ENCODE peak calls at places on chromosome 11, in five cellular contexts. U, R, E, Q and Z are unnamed samples.

GRCh38 chr11:28524098-28524497 is 415.9 kb downstream of the METTL15 start:
- DNase-seq in E (no peak), Q (no peak), R (no peak), U (no peak), Z (no peak)

GRCh38 chr11:48167380-48167779 is 49.2 kb upstream of the OR4B1 start:
- DNase-seq in R (no peak), Q (no peak), E (no peak), U (no peak), Z (no peak)

GRCh38 chr11:111183706-111184105 is 61.8 kb upstream of the POU2AF2 start:
- DNase-seq in R (no peak), U (no peak), E (no peak), Q (no peak), Z (no peak)

GRCh38 chr11:116530705-116531104 is 242.1 kb downstream of the BUD13 start:
- DNase-seq in E (no peak), R (no peak), Q (no peak), U (no peak), Z (no peak)

GRCh38 chr11:62501432-62501891 is 45.1 kb downstream of the AHNAK start:
- DNase-seq in E (no peak), R (no peak), U (no peak), Q (no peak), Z (no peak)

GRCh38 chr11:11993814-11994213 is 14.6 kb downstream of the DKK3 start:
- DNase-seq in E (no peak), U (no peak), R (no peak), Q (no peak), Z (no peak)

GRCh38 chr11:134644489-134645456 is 232.7 kb upstream of the B3GAT1 start:
- DNase-seq in E (no peak), U (no peak), R (no peak), Q (no peak), Z (no peak)

GRCh38 chr11:36564376-36565032 is 3.3 kb upstream of the RAG1 start:
- DNase-seq in E (peak), U (peak), R (peak), Q (peak), Z (no peak)

GRCh38 chr11:134609361-134610115 is 197.5 kb upstream of the B3GAT1 start:
- DNase-seq in R (no peak), Q (no peak), U (peak), E (no peak), Z (no peak)

GRCh38 chr11:1260023-1260501 is 37.2 kb downstream of the MUC5B start:
- DNase-seq in E (no peak), Q (no peak), U (peak), R (peak), Z (no peak)

GRCh38 chr11:119481667-119482400 is 58.9 kb upstream of the THY1 start:
- DNase-seq in Q (no peak), U (no peak), E (no peak), R (no peak), Z (no peak)

GRCh38 chr11:60987577-60988277 is 16.2 kb downstream of the CD6 start:
- DNase-seq in E (no peak), R (peak), Q (no peak), U (peak), Z (peak)

GRCh38 chr11:86473991-86474833 is 99.5 kb downstream of the CCDC81 start:
- DNase-seq in E (no peak), Q (no peak), R (no peak), U (no peak), Z (no peak)

GRCh38 chr11:3119141-3119821 is 45.8 kb downstream of the OSBPL5 start:
- DNase-seq in U (no peak), E (no peak), Q (no peak), R (no peak), Z (peak)